ENCODE peak calls at places on chromosomes 13 and 19, in five cellular contexts. F is M059J, P is H54, M is NCI-H1105 treated with DMSO at 0.1 percent for 48 hours, E is left cardiac atrium. R is an unnamed sample.

GRCh38 chr13:35191883-35192282 is 249.8 kb downstream of the NBEA start:
- DNase-seq in F (no peak), M (no peak), E (no peak), P (no peak), R (no peak)

GRCh38 chr19:4676955-4677731 is 7.0 kb upstream of the MYDGF start:
- DNase-seq in M (peak), E (peak), F (peak), P (peak), R (peak)

GRCh38 chr13:60335531-60335930 is 61.5 kb upstream of the TDRD3 start:
- DNase-seq in E (no peak), M (peak), F (peak), P (no peak), R (no peak)

GRCh38 chr13:56189439-56189838 is 951.3 kb upstream of the PRR20A start:
- DNase-seq in E (no peak), P (no peak), M (no peak), F (no peak), R (no peak)

GRCh38 chr13:67343777-67344176 is 113.6 kb upstream of the PCDH9 start:
- DNase-seq in F (no peak), M (no peak), P (no peak), E (no peak), R (no peak)

GRCh38 chr13:100458673-100459072 is 129.9 kb downstream of the GGACT start:
- DNase-seq in E (no peak), F (no peak), P (no peak), M (no peak), R (no peak)

GRCh38 chr13:44184740-44185139 is 188.9 kb upstream of the SERP2 start:
- DNase-seq in M (no peak), E (no peak), P (no peak), F (no peak), R (no peak)

GRCh38 chr19:43425567-43426392 is 11.1 kb downstream of the TEX101 start:
- DNase-seq in M (peak), E (no peak), F (peak), P (no peak), R (no peak)

GRCh38 chr13:71513414-71514063 is 353.5 kb downstream of the DACH1 start:
- DNase-seq in M (peak), F (no peak), E (no peak), P (no peak), R (no peak)

GRCh38 chr13:29369060-29369743 is 226.3 kb downstream of the SLC7A1 start:
- DNase-seq in M (peak), E (no peak), F (peak), P (no peak), R (peak)

GRCh38 chr13:45042539-45042938 is 53.2 kb downstream of the GPALPP1 start:
- DNase-seq in M (no peak), E (no peak), P (no peak), F (no peak), R (no peak)

GRCh38 chr19:51002542-51003311 is 1.3 kb upstream of the KLK8 start:
- DNase-seq in E (peak), M (no peak), F (no peak), P (no peak), R (peak)

GRCh38 chr19:3699071-3699740 is 1.1 kb downstream of the PIP5K1C start:
- DNase-seq in P (peak), M (no peak), E (peak), F (peak), R (peak)

GRCh38 chr19:37306383-37306963 is 64.4 kb upstream of the ZNF527 start:
- DNase-seq in M (no peak), E (no peak), F (no peak), P (no peak), R (no peak)

GRCh38 chr19:49097453-49098288 is 12.4 kb downstream of the SNRNP70 start:
- DNase-seq in F (peak), E (peak), M (peak), P (peak), R (peak)

GRCh38 chr13:93218583-93218982 is 8.0 kb upstream of the GPC6 start:
- DNase-seq in P (no peak), E (no peak), F (no peak), M (no peak), R (no peak)

GRCh38 chr13:99585609-99586008 is 84.3 kb downstream of the TM9SF2 start:
- DNase-seq in M (no peak), F (no peak), E (no peak), P (no peak), R (no peak)

GRCh38 chr13:51923983-51924539 is 62.3 kb downstream of the CCDC70 start:
- DNase-seq in M (no peak), F (peak), P (peak), E (no peak), R (no peak)

R was measured in GM12865.